ENCODE peak calls at places on chromosomes 3 and 15, in ten cellular contexts. C, X, B, I, L, M, Q, H, R and Y are unnamed samples.
A peak's percentile ranks its signal among the peaks of the same experiment; 100 is the strongest.

GRCh38 chr3:184543256-184543655 is 18.3 kb upstream of the EPHB3 start:
- DNase-seq in C (no peak), X (no peak), B (no peak), I (peak; percentile 25), L (no peak), M (no peak), Q (no peak), H (no peak), R (peak; percentile 21), Y (no peak)

GRCh38 chr3:48404440-48405342 is 25.2 kb downstream of the PLXNB1 start:
- DNase-seq in C (no peak), X (no peak), B (peak; percentile 24), I (no peak), L (peak; percentile 5), M (no peak), Q (no peak), H (no peak), R (no peak), Y (no peak)

GRCh38 chr15:59138243-59138642 is 33.3 kb downstream of the CCNB2 start:
- DNase-seq in C (peak; percentile 41), X (peak; percentile 38), B (peak; percentile 50), I (no peak), L (peak; percentile 71), M (peak; percentile 74), Q (peak; percentile 47), H (no peak), R (peak; percentile 87), Y (peak; percentile 78)

GRCh38 chr3:33438284-33438668 is 1.9 kb downstream of the UBP1 start:
- DNase-seq in C (no peak), X (peak; percentile 43), B (no peak), I (no peak), L (no peak), M (no peak), Q (peak; percentile 36), H (no peak), R (no peak), Y (peak; percentile 47)

GRCh38 chr3:194072097-194072428 is 63.9 kb upstream of the HES1 start:
- DNase-seq in C (no peak), X (no peak), B (no peak), I (no peak), L (no peak), M (no peak), Q (peak; percentile 27), H (no peak), R (no peak), Y (no peak)

GRCh38 chr15:53448215-53449001 is 311.1 kb downstream of the WDR72 start:
- DNase-seq in C (no peak), X (no peak), B (no peak), I (no peak), L (no peak), M (no peak), Q (no peak), H (no peak), R (no peak), Y (no peak)

GRCh38 chr15:28977377-28978010 is 91.7 kb downstream of the APBA2 start:
- DNase-seq in C (peak; percentile 96), X (no peak), B (no peak), I (no peak), L (no peak), M (no peak), Q (peak; percentile 97), H (no peak), R (peak; percentile 34), Y (no peak)

GRCh38 chr3:183534249-183534648 is 21.3 kb downstream of the KLHL6 start:
- DNase-seq in C (peak; percentile 27), X (no peak), B (no peak), I (no peak), L (no peak), M (no peak), Q (peak; percentile 51), H (peak; percentile 44), R (no peak), Y (no peak)

GRCh38 chr3:71055602-71056001 is 527.9 kb downstream of the FOXP1 start:
- DNase-seq in C (no peak), X (no peak), B (no peak), I (no peak), L (no peak), M (no peak), Q (peak; percentile 90), H (no peak), R (no peak), Y (no peak)
- H3K4me3 ChIP-seq in C (no peak overlapping the region), X (no peak overlapping the region), B (no peak overlapping the region), I (no peak overlapping the region), L (no peak overlapping the region), M (no peak overlapping the region), Q (peak overlapping the region; percentile 58), H (no peak overlapping the region), R (no peak overlapping the region), Y (no peak overlapping the region)

DNA sequence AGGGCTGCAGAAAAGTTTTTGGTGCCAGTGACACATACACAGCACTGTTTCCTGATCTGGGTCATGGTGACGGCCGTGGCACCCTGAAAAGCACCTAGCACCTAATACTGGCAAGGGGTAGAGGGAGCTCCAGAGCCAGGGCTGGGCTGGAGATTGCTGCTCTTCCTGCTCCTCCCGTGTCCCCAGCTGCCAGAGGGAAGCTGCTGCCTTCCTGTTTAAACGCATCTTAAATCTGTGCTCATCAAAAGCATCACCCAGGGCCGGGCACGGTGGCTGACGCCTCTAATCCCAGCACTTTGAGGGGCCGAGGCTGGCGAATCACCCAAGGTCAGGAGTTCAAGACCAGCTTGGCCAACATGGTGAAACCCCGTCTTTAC is 156.7 kb upstream of the MEF2A start:
- DNase-seq in C (peak; percentile 37), X (peak; percentile 67), B (peak; percentile 65), I (peak; percentile 35), L (peak; percentile 76), M (peak; percentile 81), Q (peak; percentile 70), H (peak; percentile 38), R (peak; percentile 83), Y (peak; percentile 21)
- H3K27ac ChIP-seq in C (no peak overlapping the region), X (no peak overlapping the region), B (no peak overlapping the region), I (no peak overlapping the region), L (no peak overlapping the region), M (peak overlapping the region; percentile 14), Q (no peak overlapping the region), H (no peak overlapping the region), R (peak overlapping the region; percentile 37), Y (no peak overlapping the region)

GRCh38 chr3:94028093-94028837 is at the start of gene STX19:
- DNase-seq in C (no peak), X (peak; percentile 89), B (no peak), I (peak; percentile 39), L (no peak), M (no peak), Q (peak; percentile 70), H (peak; percentile 96), R (no peak), Y (no peak)
- H3K4me3 ChIP-seq in C (no peak within 1 kb of the TSS), X (peak within 1 kb of the TSS; percentile 33), B (peak within 1 kb of the TSS; percentile 26), I (no peak within 1 kb of the TSS), L (no peak within 1 kb of the TSS), M (peak within 1 kb of the TSS; percentile 40), Q (peak within 1 kb of the TSS; percentile 33), H (peak within 1 kb of the TSS; percentile 56), R (peak within 1 kb of the TSS; percentile 7), Y (no peak within 1 kb of the TSS)

DNA sequence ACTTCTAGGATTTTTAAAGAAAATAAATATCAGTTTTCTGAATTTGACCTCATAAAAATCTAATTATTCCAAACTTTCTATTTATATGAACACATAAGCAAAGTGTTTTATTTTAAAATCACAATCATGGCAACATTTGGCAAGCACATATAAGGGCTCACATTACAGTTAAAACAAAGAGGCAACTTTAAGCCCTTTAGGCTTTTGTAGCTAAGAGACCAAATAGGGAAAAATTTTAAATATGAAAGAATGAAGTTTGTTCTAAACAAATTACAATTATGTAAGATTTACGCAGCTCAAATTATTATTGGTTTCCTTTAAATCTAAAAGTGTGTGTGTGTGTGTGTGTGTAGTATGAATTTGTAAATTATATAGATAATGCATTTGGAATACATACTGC is 267.0 kb downstream of the ZIC4 start:
- DNase-seq in C (no peak), X (no peak), B (no peak), I (no peak), L (no peak), M (no peak), Q (no peak), H (no peak), R (no peak), Y (no peak)
- H3K27ac ChIP-seq in C (no peak overlapping the region), X (no peak overlapping the region), B (no peak overlapping the region), I (no peak overlapping the region), L (no peak overlapping the region), M (no peak overlapping the region), Q (no peak overlapping the region), H (no peak overlapping the region), R (no peak overlapping the region), Y (no peak overlapping the region)

GRCh38 chr3:108221911-108222812 is at the start of gene IFT57:
- DNase-seq in C (peak; percentile 99), X (peak; percentile 95), B (peak; percentile 96), I (peak; percentile 98), L (peak; percentile 99), M (peak; percentile 97), Q (peak; percentile 98), H (peak; percentile 98), R (peak; percentile 98), Y (peak; percentile 98)

GRCh38 chr3:108221403-108221802 is 821 bp downstream of the IFT57 start:
- DNase-seq in C (no peak), X (peak; percentile 7), B (no peak), I (no peak), L (no peak), M (no peak), Q (peak; percentile 18), H (no peak), R (no peak), Y (peak; percentile 9)

GRCh38 chr3:108215876-108216275 is 6.3 kb downstream of the IFT57 start:
- DNase-seq in C (no peak), X (no peak), B (no peak), I (no peak), L (no peak), M (no peak), Q (no peak), H (no peak), R (no peak), Y (no peak)

GRCh38 chr3:108218811-108219210 is 3.4 kb downstream of the IFT57 start:
- DNase-seq in C (no peak), X (no peak), B (no peak), I (no peak), L (no peak), M (no peak), Q (peak; percentile 26), H (no peak), R (no peak), Y (no peak)

GRCh38 chr3:108219336-108219735 is 2.9 kb downstream of the IFT57 start:
- DNase-seq in C (no peak), X (no peak), B (no peak), I (no peak), L (no peak), M (no peak), Q (no peak), H (no peak), R (no peak), Y (peak; percentile 69)
- H3K4me3 ChIP-seq in C (no peak overlapping the region), X (no peak overlapping the region), B (no peak overlapping the region), I (no peak overlapping the region), L (no peak overlapping the region), M (peak overlapping the region; percentile 81), Q (peak overlapping the region; percentile 89), H (no peak overlapping the region), R (peak overlapping the region; percentile 78), Y (peak overlapping the region; percentile 92)